ENCODE peak calls at places on chromosomes 2 and 18, in four cellular contexts. L, G, W and Y are unnamed samples.

GRCh38 chr2:238388794-238389193 is 37.9 kb upstream of the ASB1 start:
- DNase-seq in W (no peak), L (no peak), G (no peak), Y (no peak)

GRCh38 chr2:240998706-240999000 is 235 bp downstream of the SNED1 start:
- DNase-seq in G (no peak), W (no peak), L (no peak), Y (no peak)

GRCh38 chr2:181306785-181307184 is 150.4 kb upstream of the ITGA4 start:
- DNase-seq in G (no peak), L (no peak), W (no peak), Y (no peak)

GRCh38 chr18:10072659-10073309 is 159.0 kb downstream of the VAPA start:
- DNase-seq in W (peak), G (no peak), L (no peak), Y (no peak)

GRCh38 chr2:43818761-43819160 is 19.9 kb downstream of the ABCG5 start:
- DNase-seq in L (no peak), W (no peak), G (no peak), Y (no peak)

GRCh38 chr18:56873441-56874140 is 222.4 kb downstream of the WDR7 start:
- DNase-seq in L (peak), W (no peak), G (no peak), Y (no peak)

GRCh38 chr2:200306969-200307811 is 697 bp downstream of the SPATS2L start:
- DNase-seq in G (peak), W (peak), L (peak), Y (no peak)

GRCh38 chr18:3036108-3036507 is 23.2 kb upstream of the LPIN2 start:
- DNase-seq in G (no peak), W (peak), L (no peak), Y (no peak)

GRCh38 chr2:176583530-176584101 is 314.4 kb downstream of the MTX2 start:
- DNase-seq in G (no peak), L (no peak), W (peak), Y (no peak)

GRCh38 chr2:202773576-202773975 is 98.0 kb downstream of the ICA1L start:
- DNase-seq in L (no peak), W (no peak), G (no peak), Y (no peak)

GRCh38 chr2:207819839-207820784 is 50.4 kb upstream of the FZD5 start:
- DNase-seq in W (no peak), L (no peak), G (no peak), Y (no peak)

GRCh38 chr18:30888344-30888743 is 154.2 kb downstream of the DSC3 start:
- DNase-seq in W (no peak), G (no peak), L (no peak), Y (no peak)

GRCh38 chr2:73716518-73717250 is 20.5 kb downstream of the TPRKB start:
- DNase-seq in W (no peak), G (no peak), L (no peak), Y (no peak)

GRCh38 chr2:66948234-66948633 is 448.9 kb upstream of the ETAA1 start:
- DNase-seq in L (no peak), W (no peak), G (no peak), Y (no peak)

GRCh38 chr18:12420831-12421421 is 13.2 kb downstream of the PRELID3A start:
- DNase-seq in L (peak), W (no peak), G (no peak), Y (no peak)
- H3K4me3 ChIP-seq in L (peak), W (no peak), G (peak), Y (peak)

GRCh38 chr2:111698743-111699554 is 185.0 kb downstream of the ANAPC1 start:
- DNase-seq in G (peak), W (peak), L (no peak), Y (no peak)
- TF ChIP-seq CTCF in G (no peak), W (peak), L (peak), Y (peak)

GRCh38 chr2:17933251-17933650 is 54.8 kb downstream of the KCNS3 start:
- DNase-seq in W (no peak), L (no peak), G (no peak), Y (no peak)
- H3K4me3 ChIP-seq in W (no peak), L (no peak), G (no peak), Y (no peak)

GRCh38 chr2:9069496-9069991 is 66.1 kb upstream of the MBOAT2 start:
- DNase-seq in W (no peak), G (no peak), L (no peak), Y (no peak)
- TF ChIP-seq CTCF in W (no peak), G (no peak), L (no peak), Y (no peak)

DNA sequence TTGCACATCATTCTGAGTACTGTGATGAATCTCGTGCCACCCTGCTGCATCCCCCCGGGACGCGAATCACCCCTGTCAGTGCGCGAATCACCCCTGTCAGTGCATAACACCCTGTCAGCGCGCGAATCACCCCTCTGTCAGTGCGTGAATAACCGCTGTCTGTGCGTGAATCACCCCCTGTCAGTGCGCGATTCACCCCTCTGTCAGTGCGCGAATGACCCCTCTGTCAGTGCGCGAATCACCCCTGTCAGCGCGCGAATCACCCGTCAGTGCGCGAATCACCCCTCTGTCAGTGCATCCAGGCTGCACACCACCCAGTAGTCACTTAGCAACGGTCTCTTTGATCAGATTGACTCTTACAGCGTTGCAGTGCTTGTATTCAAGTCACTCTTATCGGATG is 134.4 kb upstream of the TPO start:
- DNase-seq in L (no peak), W (no peak), G (no peak), Y (no peak)
- H3K4me3 ChIP-seq in L (no peak), W (no peak), G (no peak), Y (no peak)

GRCh38 chr2:162245051-162245450 is 1.8 kb upstream of the FAP start:
- DNase-seq in W (no peak), G (no peak), L (no peak), Y (no peak)

GRCh38 chr2:162242586-162243304 is 500 bp downstream of the FAP start:
- DNase-seq in W (peak), G (no peak), L (peak), Y (no peak)

GRCh38 chr2:162245737-162246136 is 2.5 kb upstream of the FAP start:
- DNase-seq in W (peak), L (no peak), G (no peak), Y (no peak)

GRCh38 chr2:162243305-162243693 is at the start of gene FAP:
- DNase-seq in G (no peak), W (peak), L (peak), Y (no peak)

DNA sequence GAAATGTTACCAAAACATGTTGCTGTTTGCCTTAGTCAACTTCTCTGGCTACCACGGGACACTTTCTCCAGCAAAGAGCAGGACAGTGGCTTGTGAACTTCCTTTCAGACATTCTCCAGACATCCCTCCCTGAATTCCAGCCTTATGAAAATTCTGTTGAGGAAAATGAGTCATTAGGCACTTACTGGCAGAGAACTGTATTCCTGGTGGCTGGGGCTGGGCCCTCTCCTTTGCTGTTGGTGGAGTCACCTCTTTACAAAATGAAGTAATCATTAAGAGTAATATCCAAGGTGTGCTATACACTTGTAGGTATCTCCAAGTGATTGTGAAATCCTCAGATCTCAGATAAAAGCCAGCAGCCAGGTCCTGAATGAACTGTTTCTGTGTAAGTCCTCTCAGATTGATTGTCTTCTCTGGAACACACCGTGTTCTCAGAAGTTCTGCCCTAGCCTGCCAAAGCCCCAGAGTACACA is 1.4 kb upstream of the FAP start:
- DNase-seq in W (peak), L (no peak), G (peak), Y (no peak)
- TF ChIP-seq CTCF in W (no peak), L (no peak), G (no peak), Y (no peak)

GRCh38 chr2:191318037-191318728 is 73.0 kb downstream of the MYO1B start:
- DNase-seq in W (no peak), G (peak), L (no peak), Y (no peak)
- H3K4me3 ChIP-seq in W (no peak), G (no peak), L (no peak), Y (no peak)

GRCh38 chr2:25561136-25561850 is 112.1 kb downstream of the DTNB start:
- DNase-seq in L (no peak), W (no peak), G (no peak), Y (no peak)

GRCh38 chr2:25552343-25552742 is 121.0 kb downstream of the DTNB start:
- DNase-seq in L (no peak), G (no peak), W (no peak), Y (no peak)

GRCh38 chr2:25559148-25559547 is 114.2 kb downstream of the DTNB start:
- DNase-seq in W (no peak), G (no peak), L (no peak), Y (no peak)

GRCh38 chr2:25557179-25558036 is 116.0 kb downstream of the DTNB start:
- DNase-seq in G (no peak), L (no peak), W (no peak), Y (no peak)

DNA sequence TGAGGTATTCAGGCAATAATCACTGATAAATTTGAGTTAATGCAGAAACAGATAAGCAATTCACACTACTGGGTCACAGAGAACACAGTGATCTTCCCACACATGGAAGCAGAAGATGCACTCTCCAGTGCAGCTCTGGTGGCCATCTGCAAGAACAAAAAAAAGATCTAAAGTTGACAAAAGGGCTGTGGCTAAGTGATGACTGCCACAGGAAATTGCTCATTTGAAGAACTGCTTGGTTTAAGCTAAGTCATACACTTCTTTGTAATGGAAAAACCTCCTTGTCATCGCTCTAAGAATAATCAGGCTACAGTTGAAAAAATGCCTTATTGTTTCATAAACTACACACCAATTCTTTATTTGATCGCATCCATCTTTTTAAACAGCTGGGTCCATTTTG is 115.1 kb downstream of the DTNB start:
- DNase-seq in L (no peak), W (peak), G (no peak), Y (peak)
- TF ChIP-seq CTCF in L (no peak), W (no peak), G (no peak), Y (no peak)

GRCh38 chr18:75207298-75208054 is 1.5 kb downstream of the PTGR3 start:
- DNase-seq in G (no peak), W (peak), L (peak), Y (no peak)

GRCh38 chr18:75208055-75208835 is 694 bp downstream of the PTGR3 start:
- DNase-seq in L (peak), W (peak), G (peak), Y (no peak)

GRCh38 chr18:75204978-75205759 is 3.8 kb downstream of the PTGR3 start:
- DNase-seq in L (peak), W (no peak), G (no peak), Y (no peak)

GRCh38 chr18:75205760-75206109 is 3.2 kb downstream of the PTGR3 start:
- DNase-seq in L (peak), W (no peak), G (no peak), Y (no peak)

GRCh38 chr18:75206637-75207297 is 2.2 kb downstream of the PTGR3 start:
- DNase-seq in L (no peak), W (no peak), G (no peak), Y (no peak)
- H3K4me3 ChIP-seq in L (no peak), W (peak), G (peak), Y (peak)

GRCh38 chr18:28359177-28359576 is 182.2 kb upstream of the CDH2 start:
- DNase-seq in W (no peak), L (no peak), G (no peak), Y (no peak)

GRCh38 chr18:28357785-28358401 is 181.0 kb upstream of the CDH2 start:
- DNase-seq in G (no peak), L (peak), W (no peak), Y (no peak)
- TF ChIP-seq CTCF in G (no peak), L (peak), W (peak), Y (peak)